ENCODE peak calls at places on chromosomes 2 and 18, in four cellular contexts. One of them, this sample, is unnamed.

GRCh38 chr2:950627-950992 is at the start of gene SNTG2:
- DNase-seq in K562: peak
- DNase-seq in H1: peak
- DNase-seq in HepG2: no peak
- DNase-seq in this sample: no peak

GRCh38 chr2:16281451-16282330 is 341.3 kb downstream of the MYCN start:
- DNase-seq in K562: peak
- DNase-seq in H1: peak
- DNase-seq in HepG2: peak
- DNase-seq in this sample: no peak

GRCh38 chr2:174577967-174578589 is 19.5 kb downstream of the WIPF1 start:
- DNase-seq in K562: no peak
- DNase-seq in H1: no peak
- DNase-seq in HepG2: no peak
- DNase-seq in this sample: peak

GRCh38 chr2:8212239-8212638 is 469.6 kb upstream of the ID2 start:
- DNase-seq in K562: no peak
- DNase-seq in H1: no peak
- DNase-seq in HepG2: no peak
- DNase-seq in this sample: no peak

GRCh38 chr2:88058226-88058625 is 2.6 kb upstream of the KRCC1 start:
- DNase-seq in K562: no peak
- DNase-seq in H1: no peak
- DNase-seq in HepG2: no peak
- DNase-seq in this sample: no peak

GRCh38 chr2:218326315-218326714 is 30.3 kb upstream of the CATIP start:
- DNase-seq in K562: no peak
- DNase-seq in H1: no peak
- DNase-seq in HepG2: no peak
- DNase-seq in this sample: no peak

GRCh38 chr18:52340466-52341378 is 725 bp downstream of the DCC start:
- DNase-seq in K562: no peak
- DNase-seq in H1: peak
- DNase-seq in HepG2: no peak
- DNase-seq in this sample: no peak

GRCh38 chr2:27148801-27149439 is at the start of gene TCF23:
- DNase-seq in K562: peak
- DNase-seq in H1: no peak
- DNase-seq in HepG2: no peak
- DNase-seq in this sample: no peak

GRCh38 chr2:216666461-216667233 is 28.7 kb downstream of the IGFBP5 start:
- DNase-seq in K562: peak
- DNase-seq in H1: peak
- DNase-seq in HepG2: peak
- DNase-seq in this sample: peak

GRCh38 chr2:203808041-203808750 is 59.4 kb upstream of the CTLA4 start:
- DNase-seq in K562: no peak
- DNase-seq in H1: no peak
- DNase-seq in HepG2: no peak
- DNase-seq in this sample: peak

GRCh38 chr18:35998967-35999366 is 26.5 kb downstream of the RMP24 start:
- DNase-seq in K562: peak
- DNase-seq in H1: no peak
- DNase-seq in HepG2: no peak
- DNase-seq in this sample: no peak

GRCh38 chr2:73162856-73163521 is 39.4 kb upstream of the NOTO start:
- DNase-seq in K562: peak
- DNase-seq in H1: no peak
- DNase-seq in HepG2: no peak
- DNase-seq in this sample: no peak

GRCh38 chr2:219073413-219074129 is 12.8 kb upstream of the IHH start:
- DNase-seq in K562: peak
- DNase-seq in H1: peak
- DNase-seq in HepG2: peak
- DNase-seq in this sample: peak

GRCh38 chr18:34158881-34159690 is 65.6 kb downstream of the NOL4 start:
- DNase-seq in K562: no peak
- DNase-seq in H1: peak
- DNase-seq in HepG2: peak
- DNase-seq in this sample: peak

GRCh38 chr2:3294066-3294465 is 83.6 kb downstream of the EIPR1 start:
- DNase-seq in K562: no peak
- DNase-seq in H1: no peak
- DNase-seq in HepG2: peak
- DNase-seq in this sample: no peak

GRCh38 chr2:204280239-204280638 is 265.0 kb upstream of the PARD3B start:
- DNase-seq in K562: no peak
- DNase-seq in H1: no peak
- DNase-seq in HepG2: no peak
- DNase-seq in this sample: no peak

GRCh38 chr18:73006331-73006730 is 138.5 kb upstream of the NETO1 start:
- DNase-seq in K562: no peak
- DNase-seq in H1: no peak
- DNase-seq in HepG2: no peak
- DNase-seq in this sample: no peak

GRCh38 chr2:204477358-204477950 is 67.8 kb upstream of the PARD3B start:
- DNase-seq in K562: no peak
- DNase-seq in H1: no peak
- DNase-seq in HepG2: no peak
- DNase-seq in this sample: peak

GRCh38 chr18:72460210-72460680 is 83.9 kb downstream of the CBLN2 start:
- DNase-seq in K562: no peak
- DNase-seq in H1: no peak
- DNase-seq in HepG2: no peak
- DNase-seq in this sample: peak

GRCh38 chr2:7405861-7406715 is 488.9 kb downstream of the RNF144A start:
- DNase-seq in K562: no peak
- DNase-seq in H1: no peak
- DNase-seq in HepG2: no peak
- DNase-seq in this sample: no peak

GRCh38 chr2:97774425-97774824 is 61.0 kb downstream of the ZAP70 start:
- DNase-seq in K562: no peak
- DNase-seq in H1: no peak
- DNase-seq in HepG2: peak
- DNase-seq in this sample: no peak

GRCh38 chr2:182360663-182361260 is 66.1 kb downstream of the PDE1A start:
- DNase-seq in K562: no peak
- DNase-seq in H1: no peak
- DNase-seq in HepG2: no peak
- DNase-seq in this sample: no peak

GRCh38 chr2:20188851-20189250 is 36.1 kb downstream of the SDC1 start:
- DNase-seq in K562: no peak
- DNase-seq in H1: peak
- DNase-seq in HepG2: no peak
- DNase-seq in this sample: no peak

GRCh38 chr2:183037281-183037659 is 987 bp downstream of the NCKAP1 start:
- DNase-seq in K562: no peak
- DNase-seq in H1: no peak
- DNase-seq in HepG2: peak
- DNase-seq in this sample: peak

GRCh38 chr2:15383695-15384350 is 177.3 kb downstream of the NBAS start:
- DNase-seq in K562: no peak
- DNase-seq in H1: no peak
- DNase-seq in HepG2: no peak
- DNase-seq in this sample: peak

DNA sequence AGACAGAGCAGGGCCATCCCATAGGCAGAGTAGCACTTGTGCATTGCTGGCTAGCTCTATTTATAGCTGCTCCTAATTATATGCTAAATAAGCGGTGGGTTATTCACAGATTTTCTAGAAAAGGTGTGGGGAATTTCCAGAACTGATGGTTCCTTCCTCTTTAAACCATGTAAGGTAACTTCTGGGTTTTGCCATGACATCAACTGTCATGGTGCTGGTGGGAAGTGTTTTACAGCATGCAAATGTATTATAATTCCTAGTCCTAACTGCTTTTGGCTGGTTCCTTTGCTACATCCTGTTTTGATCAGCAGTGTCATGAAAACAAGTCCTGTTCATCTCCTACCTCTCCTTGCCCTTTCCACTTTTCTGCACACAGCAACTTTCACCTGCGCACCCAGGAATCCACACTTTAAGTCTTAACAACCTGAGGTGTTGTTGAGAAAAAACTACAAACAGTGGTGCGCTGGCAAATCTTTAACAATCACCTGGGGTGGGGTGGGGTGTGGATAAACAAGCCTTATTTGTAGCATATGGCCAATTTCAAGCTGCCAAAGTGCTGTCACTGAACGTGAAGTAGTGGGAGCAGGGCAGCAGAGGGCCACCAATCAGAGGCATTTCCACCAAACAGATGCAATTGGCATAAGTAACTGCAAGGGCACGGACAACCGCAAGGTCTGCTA is 33.4 kb upstream of the SKOR2 start:
- DNase-seq in K562: no peak
- DNase-seq in H1: no peak
- DNase-seq in HepG2: no peak
- DNase-seq in this sample: no peak
- H2AFZ ChIP-seq in K562: no peak
- H2AFZ ChIP-seq in H1: no peak
- H2AFZ ChIP-seq in HepG2: no peak
- H2AFZ ChIP-seq in this sample: no peak

GRCh38 chr2:241822264-241822623 is 13.3 kb downstream of the NEU4 start:
- DNase-seq in K562: no peak
- DNase-seq in H1: no peak
- DNase-seq in HepG2: no peak
- DNase-seq in this sample: no peak
- TF ChIP-seq MAFK in K562: no peak
- TF ChIP-seq MAFK in H1: no peak
- TF ChIP-seq MAFK in HepG2: no peak
- TF ChIP-seq MAFK in this sample: no peak

DNA sequence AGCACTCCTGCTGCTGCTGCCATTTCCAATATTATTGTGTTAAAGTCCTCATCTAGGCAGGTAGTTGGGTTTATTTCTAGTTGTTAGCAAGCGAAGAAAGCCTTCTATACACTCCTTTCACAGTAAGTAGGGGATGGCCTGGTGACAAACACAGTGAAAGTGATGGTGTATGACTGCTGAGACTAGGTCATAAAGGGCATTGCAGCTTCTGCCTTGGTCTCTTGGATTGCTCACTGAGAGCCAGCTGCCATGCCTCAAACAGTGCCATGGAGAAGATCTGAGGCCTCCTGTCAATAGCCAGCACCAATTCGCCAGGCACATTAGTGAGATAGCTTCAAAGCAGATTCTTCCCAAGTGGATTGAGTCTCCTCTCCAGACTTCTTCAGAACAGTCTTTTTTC is 27.6 kb upstream of the MSTN start:
- DNase-seq in K562: no peak
- DNase-seq in H1: no peak
- DNase-seq in HepG2: no peak
- DNase-seq in this sample: no peak
- H2AFZ ChIP-seq in K562: no peak
- H2AFZ ChIP-seq in H1: no peak
- H2AFZ ChIP-seq in HepG2: no peak
- H2AFZ ChIP-seq in this sample: no peak

DNA sequence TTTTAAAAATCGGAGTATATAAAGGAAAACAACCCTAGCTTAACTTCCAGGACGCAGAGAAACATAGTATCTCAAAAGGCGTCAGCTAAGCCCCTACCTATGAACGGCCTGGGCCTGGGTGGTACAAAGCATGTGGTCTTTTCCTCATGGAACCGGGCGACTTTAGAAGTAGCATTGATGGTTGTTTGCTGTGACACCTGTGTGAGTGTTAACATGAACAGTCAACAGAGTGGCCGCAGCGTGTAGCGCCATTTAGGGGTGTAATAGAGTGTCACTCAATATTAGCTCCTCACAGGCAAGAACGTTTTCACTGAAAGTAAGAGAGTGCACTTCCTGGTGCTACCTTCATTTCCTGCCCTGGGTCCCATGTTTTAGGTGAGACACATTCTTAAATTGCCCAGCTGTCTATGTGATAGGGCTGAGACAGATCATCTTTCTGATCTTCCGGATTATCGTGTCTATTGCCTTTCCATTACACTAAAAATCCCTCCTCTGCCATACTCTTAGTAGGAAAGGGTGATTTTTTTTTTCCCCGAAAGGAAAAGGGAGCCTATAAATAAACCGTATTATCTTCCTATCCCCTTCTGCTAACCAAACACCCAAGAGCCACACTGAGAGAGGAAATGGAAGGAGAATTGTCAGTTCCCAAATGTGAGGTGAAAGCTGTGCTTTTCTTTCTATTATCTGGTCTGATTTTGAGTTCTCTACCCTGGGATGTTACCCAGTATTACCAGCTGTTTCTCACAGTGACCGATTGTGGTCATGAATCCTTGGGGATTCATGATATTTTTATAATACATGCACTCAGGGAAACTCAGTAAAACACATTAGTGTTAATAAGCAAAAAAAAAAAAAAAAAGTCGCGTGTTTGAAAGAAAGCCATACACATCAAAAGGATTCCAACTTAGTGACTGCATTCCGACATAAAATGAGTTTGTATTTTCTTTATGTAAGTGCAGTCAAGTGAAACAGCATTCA is 1.4 kb downstream of the GORASP2 start:
- DNase-seq in K562: no peak
- DNase-seq in H1: no peak
- DNase-seq in HepG2: peak
- DNase-seq in this sample: peak
- TF ChIP-seq MAFK in K562: peak
- TF ChIP-seq MAFK in H1: no peak
- TF ChIP-seq MAFK in HepG2: no peak
- TF ChIP-seq MAFK in this sample: no peak

This sample was measured in IMR-90.